ENCODE peak calls at places on chromosomes 1 and 21, in six cellular contexts. J is stimulated activated CD4-positive, alpha-beta T cell treated with anti-CD3 and anti-CD28 coated beads, Interleukin-4, amount 100 ng/mL, for 24 hours; S is fibroblast of the aortic adventitia; F is HTR-8/SVneo; U is neural crest cell; H is substantia nigra. B is an unnamed sample.

GRCh38 chr1:30444850-30445249 is 278.5 kb downstream of the MATN1 start:
- DNase-seq in F (no peak), H (no peak), J (no peak), U (no peak), S (no peak), B (no peak)

GRCh38 chr1:8739377-8739776 is 78.1 kb downstream of the RERE start:
- DNase-seq in U (no peak), J (no peak), S (no peak), F (no peak), H (no peak), B (peak)

GRCh38 chr1:58893257-58893869 is 109.5 kb upstream of the JUN start:
- DNase-seq in S (no peak), F (no peak), J (no peak), H (no peak), U (no peak), B (no peak)

GRCh38 chr1:9435101-9435636 is 104.1 kb upstream of the SLC25A33 start:
- DNase-seq in H (no peak), F (no peak), U (no peak), J (no peak), S (peak), B (no peak)

GRCh38 chr1:53316742-53317650 is 10.9 kb downstream of the LRP8 start:
- DNase-seq in U (no peak), J (no peak), S (no peak), H (no peak), F (no peak), B (no peak)

GRCh38 chr1:246588322-246588721 is 22.1 kb downstream of the CNST start:
- DNase-seq in U (no peak), H (no peak), J (no peak), F (no peak), S (peak), B (no peak)

GRCh38 chr1:211621471-211622198 is 42.7 kb upstream of the SLC30A1 start:
- DNase-seq in J (no peak), F (no peak), S (peak), U (no peak), H (no peak), B (no peak)

GRCh38 chr1:229165327-229165726 is 105.6 kb upstream of the RAB4A start:
- DNase-seq in U (no peak), H (no peak), J (no peak), F (no peak), S (no peak), B (no peak)

GRCh38 chr1:2587071-2587859 is 688 bp downstream of the PRXL2B start:
- DNase-seq in H (no peak), S (peak), J (peak), U (no peak), F (no peak), B (peak)

GRCh38 chr1:225451840-225452515 is 24.1 kb upstream of the LBR start:
- DNase-seq in S (no peak), J (no peak), F (no peak), U (no peak), H (no peak), B (no peak)

GRCh38 chr1:115679141-115679611 is 37.4 kb downstream of the VANGL1 start:
- DNase-seq in H (no peak), S (peak), J (no peak), U (no peak), F (peak), B (no peak)

GRCh38 chr1:43653893-43654292 is 3.9 kb downstream of the KDM4A start:
- DNase-seq in F (no peak), H (no peak), J (no peak), S (no peak), U (no peak), B (no peak)

GRCh38 chr21:43206231-43207042 is 37.6 kb downstream of the CRYAA start:
- DNase-seq in U (no peak), J (no peak), F (no peak), S (no peak), H (no peak), B (no peak)

GRCh38 chr1:1332774-1333480 is 1.8 kb downstream of the TAS1R3 start:
- DNase-seq in H (no peak), S (no peak), U (no peak), J (no peak), F (no peak), B (no peak)

GRCh38 chr1:85576642-85577420 is 3.7 kb upstream of the CCN1 start:
- DNase-seq in S (peak), J (peak), F (no peak), H (peak), U (peak), B (peak)

GRCh38 chr1:201429771-201430501 is 8.4 kb upstream of the TNNI1 start:
- DNase-seq in U (no peak), H (no peak), F (no peak), J (no peak), S (no peak), B (no peak)

GRCh38 chr1:11068556-11069232 is 8.9 kb upstream of the SRM start:
- DNase-seq in H (no peak), U (no peak), S (no peak), F (no peak), J (no peak), B (no peak)

GRCh38 chr1:111778541-111779051 is 22.9 kb downstream of the DDX20 start:
- DNase-seq in J (no peak), S (peak), U (no peak), H (no peak), F (no peak), B (no peak)

GRCh38 chr1:19643602-19644419 is at the start of gene NBL1:
- DNase-seq in F (no peak), S (peak), U (no peak), H (no peak), J (peak), B (no peak)

GRCh38 chr1:167476061-167476460 is 42.3 kb downstream of the CD247 start:
- DNase-seq in H (no peak), U (no peak), J (no peak), F (no peak), S (no peak), B (no peak)

GRCh38 chr1:119324198-119324597 is 44.4 kb upstream of the HAO2 start:
- DNase-seq in J (no peak), U (no peak), H (no peak), S (no peak), F (no peak), B (no peak)

GRCh38 chr1:224175615-224176014 is 7.4 kb upstream of the DEGS1 start:
- DNase-seq in J (peak), U (peak), S (no peak), F (no peak), H (no peak), B (peak)

GRCh38 chr1:180932373-180932772 is 19.7 kb downstream of the KIAA1614 start:
- DNase-seq in J (no peak), H (no peak), S (no peak), F (no peak), U (no peak), B (no peak)

GRCh38 chr1:112935474-112936289 is 20.3 kb downstream of the SLC16A1 start:
- DNase-seq in H (no peak), J (no peak), S (peak), F (peak), U (no peak), B (no peak)

GRCh38 chr1:206734499-206735142 is 36.0 kb upstream of the IL19 start:
- DNase-seq in H (no peak), J (peak), F (peak), S (peak), U (peak), B (peak)

GRCh38 chr1:24683713-24684162 is 40.6 kb downstream of the SRRM1 start:
- DNase-seq in J (no peak), U (no peak), F (peak), S (peak), H (no peak), B (no peak)

GRCh38 chr1:225426395-225427248 is 1.2 kb downstream of the LBR start:
- DNase-seq in U (peak), F (peak), J (peak), S (peak), H (no peak), B (no peak)

GRCh38 chr1:2108213-2108876 is 58.1 kb downstream of the PRKCZ start:
- DNase-seq in J (no peak), F (peak), U (peak), H (no peak), S (peak), B (peak)

GRCh38 chr1:212566522-212567479 is 41.8 kb upstream of the ATF3 start:
- DNase-seq in U (no peak), F (peak), H (no peak), J (peak), S (peak), B (no peak)

GRCh38 chr1:85659174-85659573 is 49.1 kb downstream of the ZNHIT6 start:
- DNase-seq in S (no peak), U (no peak), J (no peak), F (no peak), H (no peak), B (no peak)

GRCh38 chr1:1540015-1540816 is at the start of gene TMEM240:
- DNase-seq in U (peak), S (peak), H (peak), J (peak), F (peak), B (peak)

GRCh38 chr21:43315244-43316137 is 111.4 kb downstream of the SIK1 start:
- DNase-seq in H (no peak), F (no peak), U (no peak), S (no peak), J (no peak), B (no peak)

GRCh38 chr1:21537932-21538630 is 28.9 kb downstream of the ALPL start:
- DNase-seq in S (no peak), J (no peak), U (no peak), F (no peak), H (no peak), B (no peak)

GRCh38 chr1:6392081-6392879 is 1.3 kb downstream of the ACOT7 start:
- DNase-seq in F (no peak), S (no peak), J (no peak), H (no peak), U (no peak), B (no peak)

GRCh38 chr1:71045463-71046028 is 2.1 kb downstream of the PTGER3 start:
- DNase-seq in H (no peak), F (no peak), J (no peak), S (no peak), U (no peak), B (no peak)

GRCh38 chr1:233042834-233043233 is 92.4 kb downstream of the NTPCR start:
- DNase-seq in S (no peak), J (no peak), F (no peak), H (no peak), U (no peak), B (no peak)

GRCh38 chr1:168216171-168216570 is 9.6 kb upstream of the SFT2D2 start:
- DNase-seq in H (no peak), F (no peak), U (no peak), S (peak), J (no peak), B (no peak)

GRCh38 chr1:70586046-70586445 is 175.0 kb downstream of the CTH start:
- DNase-seq in U (no peak), H (no peak), J (no peak), S (no peak), F (no peak), B (no peak)

GRCh38 chr1:21550097-21550496 is 40.9 kb downstream of the ALPL start:
- DNase-seq in F (no peak), S (peak), U (no peak), J (no peak), H (no peak), B (no peak)